ENCODE peak calls at places on chromosomes 7 and 10, in eight cellular contexts. K is AG09309, N is A549, U is foreskin keratinocyte, T is PC-3, A is foreskin fibroblast, E is fibroblast of mammary gland, D is PC-9. H is an unnamed sample.
A peak's percentile ranks its signal among the peaks of the same experiment; 100 is the strongest.

GRCh38 chr10:108130575-108130974 is 966.1 kb upstream of the SORCS1 start:
- DNase-seq in K (no peak), N (no peak), U (no peak), T (no peak), A (no peak), E (no peak), D (no peak), H (no peak)

GRCh38 chr7:99562114-99562784 is 3.8 kb downstream of the ZNF655 start:
- DNase-seq in K (no peak), N (no peak), U (no peak), T (no peak), A (peak; percentile 20), E (no peak), D (no peak), H (peak; percentile 11)

GRCh38 chr7:134722786-134723322 is 56.6 kb upstream of the CALD1 start:
- DNase-seq in K (no peak), N (no peak), U (no peak), T (no peak), A (no peak), E (no peak), D (no peak), H (no peak)

GRCh38 chr7:26709210-26709990 is 155.0 kb downstream of the SKAP2 start:
- DNase-seq in K (no peak), N (no peak), U (no peak), T (peak; percentile 56), A (no peak), E (no peak), D (no peak), H (no peak)

GRCh38 chr10:122010405-122011050 is 21.6 kb downstream of the TACC2 start:
- DNase-seq in K (peak; percentile 41), N (no peak), U (no peak), T (no peak), A (no peak), E (no peak), D (no peak), H (no peak)

GRCh38 chr10:102159051-102159597 is 6.9 kb downstream of the NOLC1 start:
- DNase-seq in K (no peak), N (no peak), U (no peak), T (no peak), A (peak; percentile 62), E (peak; percentile 57), D (no peak), H (peak; percentile 70)

GRCh38 chr10:69572159-69573055 is 815 bp downstream of the NEUROG3 start:
- DNase-seq in K (no peak), N (no peak), U (no peak), T (no peak), A (no peak), E (peak; percentile 20), D (no peak), H (no peak)

GRCh38 chr7:94696981-94697670 is 41.2 kb upstream of the SGCE start:
- DNase-seq in K (peak; percentile 85), N (peak; percentile 55), U (peak; percentile 85), T (peak; percentile 96), A (peak; percentile 97), E (peak; percentile 98), D (peak; percentile 64), H (peak; percentile 95)

GRCh38 chr7:144256112-144256511 is 8.5 kb downstream of the OR2A7 start:
- DNase-seq in K (no peak), N (no peak), U (no peak), T (peak; percentile 2), A (no peak), E (peak; percentile 51), D (peak; percentile 25), H (no peak)

GRCh38 chr10:63209703-63210102 is 76.6 kb downstream of the NRBF2 start:
- DNase-seq in K (no peak), N (no peak), U (no peak), T (peak; percentile 53), A (peak; percentile 37), E (peak; percentile 61), D (no peak), H (no peak)

GRCh38 chr10:88385601-88386203 is 197.4 kb downstream of the RNLS start:
- DNase-seq in K (no peak), N (peak; percentile 41), U (peak; percentile 74), T (no peak), A (no peak), E (no peak), D (peak; percentile 86), H (no peak)

GRCh38 chr10:1379601-1380000 is 323.4 kb downstream of the WDR37 start:
- DNase-seq in K (no peak), N (no peak), U (no peak), T (no peak), A (no peak), E (no peak), D (no peak), H (no peak)

GRCh38 chr7:17599733-17600685 is 301.6 kb downstream of the AHR start:
- DNase-seq in K (peak; percentile 98), N (peak; percentile 49), U (peak; percentile 96), T (peak; percentile 95), A (peak; percentile 91), E (peak; percentile 97), D (peak; percentile 58), H (peak; percentile 82)

GRCh38 chr10:100370561-100370975 is 23.5 kb downstream of the SCD start:
- DNase-seq in K (peak; percentile 4), N (no peak), U (peak; percentile 42), T (peak; percentile 60), A (peak; percentile 78), E (peak; percentile 79), D (no peak), H (peak; percentile 39)

GRCh38 chr7:90655566-90655965 is 59.4 kb downstream of the CDK14 start:
- DNase-seq in K (peak; percentile 70), N (no peak), U (peak; percentile 60), T (peak; percentile 82), A (peak; percentile 91), E (peak; percentile 93), D (no peak), H (peak; percentile 85)

GRCh38 chr7:69932034-69932628 is 333.9 kb downstream of the AUTS2 start:
- DNase-seq in K (peak; percentile 5), N (peak; percentile 6), U (peak; percentile 2), T (no peak), A (peak; percentile 45), E (peak; percentile 55), D (no peak), H (no peak)

GRCh38 chr7:12212051-12212485 is 974 bp downstream of the TMEM106B start:
- DNase-seq in K (no peak), N (no peak), U (no peak), T (no peak), A (peak; percentile 28), E (peak; percentile 25), D (peak; percentile 15), H (no peak)

GRCh38 chr10:31280972-31281371 is 38.0 kb upstream of the ZEB1 start:
- DNase-seq in K (no peak), N (no peak), U (no peak), T (no peak), A (no peak), E (no peak), D (no peak), H (no peak)

DNA sequence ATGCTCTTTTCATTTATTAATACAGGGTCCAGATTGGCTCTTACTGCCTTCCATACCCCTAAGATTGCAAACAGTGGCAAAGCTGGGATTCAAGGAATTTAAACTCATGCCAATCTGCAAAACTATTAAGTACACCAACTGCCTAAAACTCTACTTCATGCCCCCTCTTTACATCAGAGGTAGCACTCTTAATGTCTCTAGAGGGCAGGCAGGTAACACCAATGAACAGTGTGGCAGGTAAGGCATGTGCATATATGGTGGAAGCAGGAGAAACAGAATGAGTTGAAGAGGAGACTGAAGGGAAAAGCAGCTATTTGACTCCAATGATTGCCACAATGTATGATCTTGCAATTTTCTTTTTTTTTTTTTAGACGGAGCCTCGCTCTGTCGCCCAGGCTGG is 156.7 kb downstream of the BTAF1 start:
- DNase-seq in K (no peak), N (no peak), U (no peak), T (peak; percentile 12), A (no peak), E (no peak), D (no peak), H (no peak)
- TF ChIP-seq CTCF in K (no peak), N (no peak), U (peak; percentile 25), T (peak; percentile 24), A (no peak), E (no peak), D (no peak), H (no peak)

GRCh38 chr7:87218941-87219544 is 489 bp downstream of the TMEM243 start:
- DNase-seq in K (no peak), N (peak; percentile 42), U (peak; percentile 33), T (peak; percentile 57), A (peak; percentile 76), E (peak; percentile 52), D (peak; percentile 47), H (peak; percentile 27)
- TF ChIP-seq CTCF in K (no peak), N (no peak), U (peak; percentile 14), T (no peak), A (no peak), E (no peak), D (no peak), H (no peak)

GRCh38 chr7:142485617-142486226 is 227.9 kb upstream of the PRSS58 start:
- DNase-seq in K (no peak), N (no peak), U (no peak), T (no peak), A (no peak), E (no peak), D (no peak), H (no peak)
- TF ChIP-seq CTCF in K (peak; percentile 62), N (peak; percentile 9), U (peak; percentile 60), T (peak; percentile 49), A (peak; percentile 52), E (peak; percentile 62), D (peak; percentile 32), H (peak; percentile 81)

GRCh38 chr10:103870503-103870902 is 15.1 kb upstream of the SH3PXD2A start:
- DNase-seq in K (peak; percentile 81), N (no peak), U (peak; percentile 95), T (peak; percentile 79), A (peak; percentile 86), E (peak; percentile 67), D (peak; percentile 51), H (peak; percentile 93)
- TF ChIP-seq CTCF in K (peak; percentile 24), N (no peak), U (peak; percentile 58), T (no peak), A (peak; percentile 8), E (peak; percentile 11), D (no peak), H (peak; percentile 54)

GRCh38 chr10:76040107-76040829 is 608.8 kb downstream of the LRMDA start:
- DNase-seq in K (no peak), N (no peak), U (no peak), T (no peak), A (no peak), E (no peak), D (no peak), H (no peak)
- TF ChIP-seq CTCF in K (no peak), N (no peak), U (peak; percentile 28), T (no peak), A (no peak), E (peak; percentile 12), D (no peak), H (peak; percentile 20)

H was measured in HFFc6.